ENCODE peak calls at places on chromosomes 5 and 9, in five cellular contexts. M, Q, I, E and Y are unnamed samples.
A peak's percentile ranks its signal among the peaks of the same experiment; 100 is the strongest.

GRCh38 chr5:107321906-107322305 is 348.8 kb downstream of the EFNA5 start:
- DNase-seq in I (no peak), M (no peak), Q (no peak), E (no peak), Y (no peak)

GRCh38 chr5:96734871-96735325 is 72.7 kb downstream of the CAST start:
- DNase-seq in E (no peak), I (no peak), M (no peak), Q (peak; percentile 87), Y (peak; percentile 53)

GRCh38 chr5:176157656-176158055 is 80.6 kb upstream of the SIMC1 start:
- DNase-seq in E (no peak), M (no peak), Q (peak; percentile 86), I (no peak), Y (no peak)

GRCh38 chr5:55597014-55597981 is 62.5 kb upstream of the PLPP1 start:
- DNase-seq in M (no peak), I (peak; percentile 78), E (no peak), Q (peak; percentile 94), Y (peak; percentile 68)

GRCh38 chr5:136522217-136522956 is 157.0 kb upstream of the TRPC7 start:
- DNase-seq in I (no peak), Q (no peak), M (no peak), E (no peak), Y (no peak)

GRCh38 chr5:116394186-116394867 is 180.3 kb downstream of the SEMA6A start:
- DNase-seq in Q (no peak), E (no peak), M (no peak), I (peak; percentile 62), Y (no peak)

GRCh38 chr5:78569441-78569840 is 79.1 kb downstream of the LHFPL2 start:
- DNase-seq in E (no peak), M (peak; percentile 38), I (peak; percentile 92), Q (peak; percentile 7), Y (peak; percentile 80)

GRCh38 chr9:69180670-69181069 is 6.6 kb downstream of the TJP2 start:
- DNase-seq in I (peak; percentile 97), M (no peak), Q (peak; percentile 96), E (peak; percentile 33), Y (peak; percentile 92)

GRCh38 chr5:114839360-114839759 is 330.3 kb downstream of the TRIM36 start:
- DNase-seq in I (no peak), M (no peak), E (no peak), Q (no peak), Y (no peak)

GRCh38 chr5:157888814-157889532 is 30.0 kb upstream of the CLINT1 start:
- DNase-seq in M (no peak), E (no peak), Q (no peak), I (no peak), Y (no peak)

GRCh38 chr9:19102181-19102630 is 498 bp downstream of the HAUS6 start:
- DNase-seq in Q (peak; percentile 62), I (no peak), E (peak; percentile 48), M (peak; percentile 11), Y (peak; percentile 40)

GRCh38 chr5:116546033-116546742 is 28.4 kb downstream of the SEMA6A start:
- DNase-seq in E (no peak), I (no peak), M (no peak), Q (no peak), Y (no peak)

GRCh38 chr9:105441761-105442160 is 6.1 kb upstream of the FSD1L start:
- DNase-seq in Q (no peak), E (no peak), M (no peak), I (no peak), Y (peak; percentile 52)

GRCh38 chr5:154784856-154785255 is 29.7 kb downstream of the LARP1 start:
- DNase-seq in E (no peak), Q (no peak), M (no peak), I (no peak), Y (no peak)

GRCh38 chr9:97046228-97046627 is 7.3 kb upstream of the CTSV start:
- DNase-seq in Q (peak; percentile 31), I (no peak), M (peak; percentile 9), E (no peak), Y (no peak)

GRCh38 chr5:114305402-114306207 is 56.3 kb upstream of the KCNN2 start:
- DNase-seq in I (peak; percentile 72), E (no peak), Q (peak; percentile 10), M (no peak), Y (peak; percentile 69)

GRCh38 chr5:108344103-108344822 is 37.6 kb downstream of the FBXL17 start:
- DNase-seq in Q (no peak), M (no peak), E (no peak), I (no peak), Y (no peak)

GRCh38 chr5:132369471-132370240 is at the start of gene SLC22A5:
- DNase-seq in E (peak; percentile 77), I (peak; percentile 41), Q (peak; percentile 76), M (peak; percentile 37), Y (peak; percentile 80)

GRCh38 chr5:78467744-78468357 is 107.4 kb downstream of the SCAMP1 start:
- DNase-seq in I (peak; percentile 73), Q (peak; percentile 80), E (no peak), M (no peak), Y (peak; percentile 72)

GRCh38 chr5:27996665-27997064 is 958.3 kb upstream of the CDH9 start:
- DNase-seq in E (no peak), Q (no peak), I (no peak), M (no peak), Y (no peak)

GRCh38 chr5:126477281-126477680 is 54.1 kb downstream of the GRAMD2B start:
- DNase-seq in E (no peak), I (no peak), Q (peak; percentile 63), M (no peak), Y (no peak)

GRCh38 chr9:87276327-87276841 is 221.3 kb upstream of the DAPK1 start:
- DNase-seq in Q (peak; percentile 90), I (peak; percentile 32), E (no peak), M (no peak), Y (peak; percentile 91)

GRCh38 chr9:79014929-79015699 is 556.7 kb upstream of the TLE4 start:
- DNase-seq in M (no peak), Q (no peak), E (no peak), I (peak; percentile 48), Y (peak; percentile 23)

GRCh38 chr5:150295741-150296486 is 6.3 kb upstream of the CAMK2A start:
- DNase-seq in E (no peak), M (no peak), I (no peak), Q (peak; percentile 38), Y (no peak)